ENCODE peak calls at places on chromosome 12, in nine cellular contexts. K, R, W, M, C, P, D, U and V are unnamed samples.

GRCh38 chr12:99767809-99768208 is 120.3 kb downstream of the GARIN6 start:
- DNase-seq in K (peak), R (no peak), W (no peak), M (no peak), C (peak), P (no peak), D (no peak), U (no peak), V (peak)

GRCh38 chr12:28308891-28309290 is 118.6 kb downstream of the CCDC91 start:
- DNase-seq in K (no peak), R (no peak), W (no peak), M (no peak), C (peak), P (no peak), D (no peak), U (no peak), V (peak)

GRCh38 chr12:89880695-89881350 is 172.2 kb upstream of the ATP2B1 start:
- DNase-seq in K (no peak), R (peak), W (no peak), M (no peak), C (no peak), P (no peak), D (no peak), U (peak), V (no peak)

GRCh38 chr12:68359669-68360068 is 27.5 kb upstream of the MDM1 start:
- DNase-seq in K (peak), R (no peak), W (no peak), M (no peak), C (peak), P (no peak), D (no peak), U (no peak), V (peak)

GRCh38 chr12:14018080-14018479 is 36.7 kb upstream of the GRIN2B start:
- DNase-seq in K (no peak), R (no peak), W (no peak), M (no peak), C (no peak), P (no peak), D (no peak), U (no peak), V (no peak)

GRCh38 chr12:3607039-3607719 is 116.2 kb downstream of the PRMT8 start:
- DNase-seq in K (no peak), R (no peak), W (no peak), M (no peak), C (no peak), P (peak), D (no peak), U (no peak), V (no peak)

GRCh38 chr12:6207254-6207942 is 7.2 kb downstream of the CD9 start:
- DNase-seq in K (peak), R (no peak), W (no peak), M (no peak), C (no peak), P (no peak), D (no peak), U (no peak), V (no peak)

GRCh38 chr12:53427905-53428594 is 4.4 kb downstream of the AMHR2 start:
- DNase-seq in K (peak), R (no peak), W (no peak), M (no peak), C (peak), P (no peak), D (no peak), U (no peak), V (peak)

GRCh38 chr12:54355104-54355815 is 9.0 kb downstream of the GPR84 start:
- DNase-seq in K (no peak), R (no peak), W (no peak), M (peak), C (no peak), P (no peak), D (no peak), U (no peak), V (no peak)

GRCh38 chr12:109927622-109928021 is 27.5 kb downstream of the TCHP start:
- DNase-seq in K (peak), R (no peak), W (peak), M (peak), C (peak), P (no peak), D (peak), U (peak), V (peak)

DNA sequence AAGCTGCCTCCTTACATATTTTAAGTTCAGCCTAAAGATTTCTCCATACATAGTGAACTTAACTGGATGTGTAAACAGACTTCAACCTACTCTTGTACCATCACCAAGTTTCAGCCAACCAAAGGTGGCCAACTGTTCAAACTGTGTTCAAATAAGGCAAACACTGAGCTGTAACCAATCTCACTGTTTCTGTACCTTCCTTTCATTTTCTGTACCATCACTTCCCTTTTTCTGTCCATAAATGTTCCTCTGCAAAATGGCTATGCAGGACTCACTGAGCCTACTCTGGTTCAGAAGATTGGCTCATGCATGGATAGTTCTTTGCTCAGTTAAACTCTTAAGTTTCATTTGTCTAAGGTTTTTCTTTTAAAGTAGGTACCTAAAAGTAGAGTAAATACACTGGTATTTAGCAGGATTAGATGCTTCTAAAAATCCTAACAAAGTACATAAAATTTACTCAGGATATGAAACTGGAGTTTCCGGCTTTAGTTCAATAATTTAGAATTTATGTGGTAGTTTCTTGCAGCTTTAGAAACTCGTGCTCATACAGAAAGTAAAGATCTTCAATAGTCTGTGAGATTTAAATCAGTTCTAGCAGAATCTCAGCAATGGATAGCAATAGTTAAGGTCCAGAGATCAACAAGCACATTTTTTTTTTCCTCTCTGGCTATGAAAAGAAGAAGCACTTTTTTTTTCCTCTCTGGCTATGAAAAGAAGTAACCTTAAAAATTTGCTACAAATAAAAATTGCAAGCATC is 282.0 kb upstream of the PPFIA2 start:
- DNase-seq in K (no peak), R (no peak), W (no peak), M (no peak), C (no peak), P (no peak), D (no peak), U (no peak), V (no peak)
- H3K4me3 ChIP-seq in K (no peak), R (no peak), W (no peak), M (no peak), C (no peak), P (no peak), D (no peak), U (no peak), V (no peak)

GRCh38 chr12:121232977-121233627 is 23.2 kb downstream of the P2RX4 start:
- DNase-seq in K (no peak), R (no peak), W (no peak), M (peak), C (no peak), P (no peak), D (no peak), U (no peak), V (no peak)
- TF ChIP-seq CTCF in K (no peak), R (no peak), W (peak), M (peak), C (no peak), P (no peak), D (no peak), U (no peak), V (no peak)

GRCh38 chr12:32545413-32545970 is 133.6 kb upstream of the DNM1L start:
- DNase-seq in K (no peak), R (no peak), W (no peak), M (peak), C (no peak), P (no peak), D (no peak), U (no peak), V (no peak)
- H3K4me3 ChIP-seq in K (no peak), R (no peak), W (no peak), M (no peak), C (no peak), P (no peak), D (no peak), U (no peak), V (no peak)

GRCh38 chr12:51817027-51817953 is 31.2 kb downstream of the FIGNL2 start:
- DNase-seq in K (no peak), R (no peak), W (no peak), M (no peak), C (no peak), P (peak), D (no peak), U (no peak), V (no peak)

GRCh38 chr12:51818086-51818485 is 30.4 kb downstream of the FIGNL2 start:
- DNase-seq in K (no peak), R (no peak), W (no peak), M (no peak), C (no peak), P (peak), D (no peak), U (no peak), V (no peak)

GRCh38 chr12:51814311-51815088 is 34.0 kb downstream of the FIGNL2 start:
- DNase-seq in K (peak), R (peak), W (peak), M (peak), C (peak), P (peak), D (peak), U (peak), V (peak)

GRCh38 chr12:51813931-51814310 is 34.6 kb downstream of the FIGNL2 start:
- DNase-seq in K (no peak), R (no peak), W (no peak), M (no peak), C (no peak), P (no peak), D (no peak), U (no peak), V (no peak)

GRCh38 chr12:51815571-51815970 is 32.9 kb downstream of the FIGNL2 start:
- DNase-seq in K (no peak), R (no peak), W (no peak), M (no peak), C (no peak), P (no peak), D (no peak), U (no peak), V (no peak)
- TF ChIP-seq CTCF in K (no peak), R (no peak), W (no peak), M (peak), C (no peak), P (no peak), D (no peak), U (no peak), V (no peak)

DNA sequence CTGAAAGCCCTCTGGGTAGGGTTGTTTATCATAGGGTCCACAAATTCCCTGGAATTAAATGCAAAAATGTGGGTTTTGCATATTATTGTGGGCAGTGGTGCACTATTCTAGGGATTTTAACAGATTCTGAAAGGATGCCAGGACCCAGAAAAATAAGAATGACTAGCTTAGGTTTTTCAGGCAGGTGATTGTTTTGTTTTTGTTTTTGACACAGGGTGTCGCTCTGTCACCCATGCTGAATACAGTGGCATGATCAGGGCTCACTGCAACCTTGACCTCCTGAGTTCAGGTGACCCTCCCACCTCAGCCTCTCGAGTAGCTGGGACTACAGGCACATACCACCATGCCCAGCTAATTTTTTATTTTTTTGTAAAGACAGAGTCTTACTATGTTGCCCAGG is 19.2 kb downstream of the GALNT6 start:
- DNase-seq in K (no peak), R (no peak), W (no peak), M (no peak), C (no peak), P (no peak), D (no peak), U (no peak), V (no peak)
- H3K4me3 ChIP-seq in K (no peak), R (no peak), W (no peak), M (no peak), C (no peak), P (no peak), D (no peak), U (no peak), V (no peak)

GRCh38 chr12:862303-862911 is 87.1 kb downstream of the RAD52 start:
- DNase-seq in K (no peak), R (no peak), W (no peak), M (no peak), C (no peak), P (no peak), D (no peak), U (no peak), V (no peak)
- TF ChIP-seq CTCF in K (no peak), R (no peak), W (no peak), M (no peak), C (no peak), P (no peak), D (no peak), U (no peak), V (no peak)

GRCh38 chr12:2378835-2379330 is 326.1 kb downstream of the CACNA1C start:
- DNase-seq in K (no peak), R (peak), W (no peak), M (peak), C (no peak), P (no peak), D (no peak), U (no peak), V (no peak)
- H3K4me3 ChIP-seq in K (no peak), R (no peak), W (no peak), M (no peak), C (no peak), P (no peak), D (no peak), U (no peak), V (no peak)

GRCh38 chr12:104735801-104736200 is 222.3 kb downstream of the SLC41A2 start:
- DNase-seq in K (no peak), R (no peak), W (no peak), M (no peak), C (no peak), P (no peak), D (no peak), U (no peak), V (no peak)

GRCh38 chr12:104737682-104738370 is 220.3 kb downstream of the SLC41A2 start:
- DNase-seq in K (no peak), R (no peak), W (peak), M (no peak), C (no peak), P (no peak), D (no peak), U (no peak), V (no peak)

GRCh38 chr12:104737113-104737512 is 221.0 kb downstream of the SLC41A2 start:
- DNase-seq in K (no peak), R (no peak), W (no peak), M (no peak), C (no peak), P (no peak), D (no peak), U (no peak), V (no peak)

GRCh38 chr12:104734541-104735075 is 223.5 kb downstream of the SLC41A2 start:
- DNase-seq in K (no peak), R (no peak), W (peak), M (no peak), C (no peak), P (no peak), D (no peak), U (no peak), V (no peak)

DNA sequence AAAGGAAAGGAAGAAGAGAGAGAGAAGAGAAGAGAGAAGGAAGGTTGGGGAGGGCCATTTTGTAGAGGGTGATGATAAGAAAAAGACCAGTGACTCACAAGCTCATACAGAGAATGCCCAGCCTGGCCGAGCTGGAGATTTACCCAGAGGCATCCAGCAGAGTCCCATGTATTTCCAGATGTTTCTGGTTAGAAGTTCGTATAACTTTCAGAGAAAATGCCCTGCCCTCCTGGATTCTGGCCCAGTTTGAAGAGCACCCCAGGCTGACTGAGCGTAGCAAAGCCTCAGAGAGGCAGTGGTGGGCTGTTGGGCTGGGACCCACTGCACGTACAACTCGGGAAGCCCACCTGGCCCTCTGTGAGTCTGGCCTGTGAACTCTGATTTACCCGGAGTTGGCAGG is 221.8 kb downstream of the SLC41A2 start:
- DNase-seq in K (peak), R (no peak), W (peak), M (no peak), C (peak), P (no peak), D (no peak), U (no peak), V (peak)
- TF ChIP-seq CTCF in K (peak), R (no peak), W (no peak), M (no peak), C (no peak), P (no peak), D (no peak), U (no peak), V (peak)